ENCODE peak calls at places on chromosome X, in six cellular contexts. N is RWPE1, W is neural progenitor cell, O is WTC11, V is suprapubic skin, P is lower leg skin. I is an unnamed sample.

GRCh38 chrX:41837270-41837944 is 85.9 kb downstream of the CASK start:
- DNase-seq in V (no peak), N (no peak), P (no peak), O (no peak), W (no peak), I (no peak)

GRCh38 chrX:41421071-41421729 is 25.9 kb upstream of the NYX start:
- DNase-seq in N (peak; percentile 8), V (no peak), P (peak; percentile 81), W (no peak), O (no peak), I (no peak)

GRCh38 chrX:150897371-150898319 is 823 bp downstream of the CD99L2 start:
- DNase-seq in N (peak; percentile 3), P (peak; percentile 86), W (peak; percentile 46), V (no peak), O (peak; percentile 47), I (no peak)

GRCh38 chrX:39639871-39640270 is 457.9 kb downstream of the BCOR start:
- DNase-seq in P (no peak), W (no peak), N (no peak), O (no peak), V (no peak), I (no peak)

GRCh38 chrX:110181459-110182137 is 136.3 kb downstream of the AMMECR1 start:
- DNase-seq in P (no peak), N (no peak), V (no peak), O (no peak), W (no peak), I (no peak)

GRCh38 chrX:54786972-54787371 is 11.1 kb downstream of the ITIH6 start:
- DNase-seq in P (no peak), V (no peak), O (peak; percentile 44), N (peak; percentile 18), W (no peak), I (no peak)

GRCh38 chrX:130176354-130176776 is 4.6 kb downstream of the RAB33A start:
- DNase-seq in V (no peak), P (no peak), W (no peak), N (no peak), O (no peak), I (no peak)

GRCh38 chrX:66039916-66040315 is at the start of gene VSIG4:
- DNase-seq in W (no peak), V (no peak), O (no peak), N (no peak), P (no peak), I (no peak)

GRCh38 chrX:40176256-40176978 is 78.7 kb upstream of the BCOR start:
- DNase-seq in N (no peak), O (peak; percentile 48), P (peak; percentile 93), V (no peak), W (peak; percentile 58), I (peak; percentile 69)

GRCh38 chrX:148577711-148578110 is 77.3 kb downstream of the AFF2 start:
- DNase-seq in V (no peak), P (no peak), N (no peak), O (no peak), W (no peak), I (no peak)

GRCh38 chrX:43718081-43718480 is 62.0 kb downstream of the MAOA start:
- DNase-seq in W (no peak), N (no peak), O (no peak), P (no peak), V (no peak), I (no peak)

DNA sequence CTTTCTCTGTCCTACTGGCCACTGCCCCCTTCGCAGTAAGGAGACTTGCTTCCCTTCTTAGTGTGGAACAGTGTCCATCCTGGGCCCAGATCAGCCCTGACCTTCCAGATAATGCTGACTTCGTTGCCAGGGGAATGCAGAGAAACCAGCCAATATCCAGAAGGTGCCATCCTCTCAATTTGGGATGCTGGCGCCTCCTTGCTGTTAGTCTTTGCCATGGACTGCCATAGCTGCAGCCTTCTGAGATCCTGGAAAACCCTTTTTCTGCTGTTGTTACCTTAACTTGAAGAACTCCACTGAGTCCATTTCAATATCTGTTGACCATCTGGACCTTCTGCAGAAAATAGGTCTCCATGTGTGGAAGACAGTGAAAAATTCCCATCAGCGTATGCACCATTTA is 21.8 kb downstream of the RAI2 start:
- DNase-seq in P (no peak), N (no peak), V (no peak), O (peak; percentile 16), W (no peak), I (no peak)
- TF ChIP-seq CTCF in P (no peak), N (no peak), V (no peak), O (no peak), W (peak; percentile 24), I (no peak)

DNA sequence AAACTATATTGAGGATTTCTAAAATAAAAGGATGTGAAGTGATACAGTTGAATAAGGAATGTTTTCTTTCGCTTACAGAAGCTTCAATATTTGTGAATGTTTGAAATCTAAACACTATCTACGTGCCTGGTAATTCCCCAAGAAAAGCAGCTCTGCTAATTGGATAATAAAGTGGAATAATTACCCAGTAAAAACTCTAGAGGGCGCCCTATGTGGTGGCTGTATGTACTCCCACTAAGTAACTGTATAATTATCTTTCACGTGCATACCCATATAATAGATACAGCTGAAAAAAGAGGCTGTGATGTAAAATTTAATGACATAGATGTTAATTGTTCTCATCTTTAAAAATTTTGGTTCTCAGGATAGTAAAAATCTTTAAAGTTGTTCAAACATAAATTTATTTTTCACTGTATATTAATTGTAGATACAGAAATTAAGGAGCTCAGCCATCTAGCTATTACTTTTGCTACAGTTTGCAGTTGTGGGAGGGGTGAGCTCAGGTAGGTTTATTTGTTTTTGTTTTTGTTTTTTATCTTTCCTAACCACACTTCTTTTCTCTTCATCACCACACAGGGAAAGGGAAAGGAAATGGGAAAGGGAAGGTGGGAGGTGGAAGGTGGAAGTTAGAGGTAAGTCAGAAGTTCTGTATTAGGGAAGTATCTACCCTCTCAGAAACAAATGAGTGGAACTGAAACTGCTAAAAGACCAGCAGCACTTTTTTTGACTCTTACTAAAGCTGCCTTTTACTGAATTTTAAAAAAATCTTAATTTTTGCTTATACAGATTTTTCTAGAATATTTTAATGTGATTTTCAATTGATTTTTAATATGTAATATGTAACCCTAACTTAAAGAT is 151.7 kb upstream of the RPS6KA6 start:
- DNase-seq in N (peak; percentile 1), V (no peak), P (no peak), O (no peak), W (peak; percentile 38), I (no peak)
- TF ChIP-seq CTCF in N (peak; percentile 42), V (peak; percentile 28), P (no peak), O (peak; percentile 66), W (peak; percentile 68), I (peak; percentile 69)

GRCh38 chrX:139204576-139204902 is 326.0 kb upstream of the F9 start:
- DNase-seq in P (no peak), W (no peak), O (no peak), N (no peak), V (no peak), I (no peak)

GRCh38 chrX:139201924-139202323 is 328.6 kb upstream of the F9 start:
- DNase-seq in P (no peak), V (no peak), N (no peak), O (no peak), W (no peak), I (no peak)

GRCh38 chrX:139203681-139204575 is 326.6 kb upstream of the F9 start:
- DNase-seq in W (peak; percentile 62), N (no peak), V (no peak), O (peak; percentile 25), P (no peak), I (no peak)

GRCh38 chrX:139200793-139201192 is 329.7 kb upstream of the F9 start:
- DNase-seq in W (no peak), O (no peak), N (no peak), P (no peak), V (no peak), I (no peak)

DNA sequence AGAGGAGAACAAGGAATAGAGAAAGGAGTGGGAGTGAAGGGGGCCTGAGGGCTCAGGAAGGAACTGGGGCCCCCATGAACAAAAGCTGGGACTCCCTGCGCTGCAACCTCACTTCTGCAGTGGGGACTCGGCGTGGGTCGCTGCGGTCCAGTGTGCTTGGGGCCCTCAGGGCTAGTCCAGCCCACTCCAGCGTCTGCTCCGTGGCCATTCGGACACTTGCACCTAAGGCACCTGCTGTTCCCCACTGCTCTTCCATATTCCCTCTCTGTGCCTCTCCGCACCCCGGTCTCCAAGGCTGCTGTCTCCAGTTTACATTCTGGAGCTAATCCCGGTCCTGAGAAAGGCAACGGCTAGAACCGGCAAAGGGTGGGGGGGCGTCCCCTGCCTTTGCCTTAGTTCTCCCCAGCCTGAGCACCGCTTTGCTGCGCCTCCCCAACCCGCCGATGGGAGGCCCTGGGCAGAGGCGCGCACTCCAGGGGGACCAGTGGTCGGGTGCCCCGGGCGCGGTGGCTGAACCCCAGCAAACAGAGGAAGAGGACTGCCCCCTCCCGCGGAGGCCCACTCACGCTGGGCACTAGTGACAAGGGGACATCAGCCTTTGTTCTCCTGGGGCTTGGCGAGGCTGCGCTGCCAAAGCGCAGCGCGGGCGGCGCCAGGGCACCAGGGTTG is 327.7 kb upstream of the F9 start:
- DNase-seq in V (no peak), N (no peak), O (peak; percentile 22), P (no peak), W (peak; percentile 47), I (no peak)
- TF ChIP-seq CTCF in V (no peak), N (no peak), O (no peak), P (no peak), W (peak; percentile 21), I (no peak)

GRCh38 chrX:154600962-154601374 is 16.0 kb downstream of the CTAG1A start:
- DNase-seq in O (no peak), V (no peak), P (peak; percentile 64), N (no peak), W (no peak), I (no peak)

GRCh38 chrX:154605566-154605965 is 13.5 kb downstream of the CTAG1B start:
- DNase-seq in V (no peak), W (no peak), O (no peak), P (peak; percentile 71), N (no peak), I (no peak)

GRCh38 chrX:154602766-154603437 is 16.2 kb downstream of the CTAG1B start:
- DNase-seq in O (no peak), N (no peak), P (peak; percentile 60), V (no peak), W (no peak), I (no peak)

GRCh38 chrX:154602226-154602625 is 16.9 kb downstream of the CTAG1B start:
- DNase-seq in P (peak; percentile 40), O (no peak), W (no peak), V (no peak), N (no peak), I (no peak)

DNA sequence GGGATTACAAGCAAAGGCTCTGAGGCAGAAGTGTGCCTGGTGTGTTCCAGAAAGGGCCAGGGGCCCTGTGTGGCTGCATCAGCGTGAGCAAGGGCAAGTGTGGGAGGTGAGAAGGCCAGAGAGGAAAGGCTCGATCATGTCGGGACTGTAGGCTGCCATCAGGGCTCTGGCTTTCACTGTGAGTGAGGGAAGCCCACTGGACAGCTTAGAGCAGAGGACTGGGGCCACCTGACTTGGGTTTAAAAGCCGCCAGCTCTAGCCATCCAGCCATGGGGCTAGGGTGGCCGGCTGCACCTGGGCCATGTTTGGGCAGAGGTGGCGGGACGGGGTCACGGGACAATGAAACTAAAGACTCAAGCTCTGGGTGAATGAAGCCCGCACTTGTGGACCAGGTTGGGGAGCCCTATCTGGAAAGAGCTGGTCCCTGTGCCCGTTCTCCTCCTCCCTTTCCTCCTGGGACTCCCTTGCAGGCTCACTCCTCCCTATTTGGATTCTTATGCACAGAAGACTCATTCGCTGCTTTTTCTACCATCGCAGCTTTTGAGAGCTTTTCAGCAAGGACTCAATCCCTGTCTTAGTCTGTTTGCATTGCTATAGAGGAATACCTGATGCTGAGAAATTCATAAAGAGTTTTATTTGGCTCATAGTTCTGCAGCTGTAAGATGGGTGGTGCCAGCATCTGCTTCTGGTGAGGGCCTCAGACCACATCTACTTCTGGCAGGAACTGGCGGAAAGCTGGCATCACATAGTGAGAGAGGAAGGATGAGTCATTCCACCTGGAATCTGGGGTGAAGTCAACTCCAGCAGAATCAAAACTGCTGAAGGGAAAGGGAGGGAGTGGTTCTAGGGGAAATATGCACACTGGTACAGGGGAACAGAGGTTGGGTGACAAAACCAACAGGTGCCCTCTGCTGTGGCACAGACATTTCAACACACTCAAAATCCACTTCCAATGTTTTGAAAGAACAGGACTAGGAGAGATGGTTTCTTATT is 15.3 kb downstream of the CTAG1B start:
- DNase-seq in N (peak; percentile 65), P (peak; percentile 77), W (no peak), V (no peak), O (no peak), I (no peak)
- TF ChIP-seq CTCF in N (no peak), P (no peak), W (no peak), V (no peak), O (no peak), I (no peak)